ENCODE peak calls at places on chromosomes 5 and 9, in eight cellular contexts. M is fibroblast of pulmonary artery, V is pancreas, E is left ventricle myocardium inferior, R is choroid plexus epithelial cell, Q is psoas muscle, Z is brain microvascular endothelial cell, A is fibroblast of villous mesenchyme. O is an unnamed sample.
A peak's percentile ranks its signal among the peaks of the same experiment; 100 is the strongest.

GRCh38 chr9:20208951-20209350 is 413.3 kb downstream of the MLLT3 start:
- DNase-seq in M (no peak), V (no peak), E (no peak), R (no peak), Q (no peak), Z (no peak), A (peak; percentile 18), O (no peak)

GRCh38 chr9:33233659-33234335 is 6.2 kb upstream of the SPINK4 start:
- DNase-seq in M (peak; percentile 90), V (peak; percentile 93), E (no peak), R (peak; percentile 87), Q (no peak), Z (peak; percentile 91), A (peak; percentile 89), O (no peak)

GRCh38 chr9:7490317-7491108 is 309.1 kb downstream of the DMAC1 start:
- DNase-seq in M (no peak), V (no peak), E (no peak), R (no peak), Q (no peak), Z (no peak), A (no peak), O (no peak)

GRCh38 chr5:72106922-72107873 is at the start of gene MAP1B:
- DNase-seq in M (peak; percentile 74), V (peak; percentile 33), E (peak; percentile 64), R (peak; percentile 64), Q (peak; percentile 77), Z (peak; percentile 45), A (peak; percentile 60), O (peak; percentile 40)

GRCh38 chr5:7763621-7764072 is 87.3 kb downstream of the CFAP90 start:
- DNase-seq in M (no peak), V (peak; percentile 33), E (no peak), R (no peak), Q (peak; percentile 91), Z (no peak), A (no peak), O (no peak)

GRCh38 chr5:39775458-39776365 is 350.9 kb upstream of the DAB2 start:
- DNase-seq in M (peak; percentile 95), V (no peak), E (no peak), R (peak; percentile 94), Q (no peak), Z (peak; percentile 78), A (peak; percentile 69), O (no peak)

GRCh38 chr5:138461343-138462125 is 3.7 kb upstream of the EGR1 start:
- DNase-seq in M (peak; percentile 83), V (no peak), E (no peak), R (peak; percentile 72), Q (peak; percentile 44), Z (peak; percentile 76), A (peak; percentile 71), O (no peak)

GRCh38 chr5:73312146-73312871 is 136.3 kb downstream of the FOXD1 start:
- DNase-seq in M (peak; percentile 89), V (no peak), E (no peak), R (peak; percentile 98), Q (no peak), Z (peak; percentile 98), A (peak; percentile 78), O (no peak)

GRCh38 chr9:128139621-128140020 is 9.6 kb upstream of the LCN2 start:
- DNase-seq in M (no peak), V (peak; percentile 9), E (no peak), R (no peak), Q (peak; percentile 8), Z (no peak), A (no peak), O (no peak)

GRCh38 chr9:93299418-93300174 is 115.7 kb downstream of the WNK2 start:
- DNase-seq in M (no peak), V (peak; percentile 41), E (no peak), R (no peak), Q (no peak), Z (no peak), A (no peak), O (no peak)

GRCh38 chr9:76453785-76454184 is 5.2 kb upstream of the GCNT1 start:
- DNase-seq in M (peak; percentile 88), V (no peak), E (no peak), R (peak; percentile 89), Q (no peak), Z (peak; percentile 26), A (peak; percentile 86), O (no peak)

GRCh38 chr9:14616188-14616982 is 76.8 kb downstream of the ZDHHC21 start:
- DNase-seq in M (peak; percentile 86), V (no peak), E (no peak), R (peak; percentile 88), Q (no peak), Z (peak; percentile 9), A (peak; percentile 75), O (no peak)

GRCh38 chr5:72032769-72033168 is 74.5 kb upstream of the MAP1B start:
- DNase-seq in M (no peak), V (no peak), E (no peak), R (no peak), Q (no peak), Z (no peak), A (no peak), O (no peak)

GRCh38 chr5:138064526-138064925 is 19.3 kb upstream of the WNT8A start:
- DNase-seq in M (peak; percentile 23), V (no peak), E (no peak), R (peak; percentile 36), Q (no peak), Z (no peak), A (no peak), O (no peak)

GRCh38 chr9:95268681-95269080 is 48.8 kb downstream of the FANCC start:
- DNase-seq in M (peak; percentile 52), V (peak; percentile 60), E (no peak), R (peak; percentile 65), Q (no peak), Z (peak; percentile 22), A (peak; percentile 50), O (no peak)

GRCh38 chr5:91381774-91382492 is 1.2 kb downstream of the ARRDC3 start:
- DNase-seq in M (peak; percentile 92), V (peak; percentile 70), E (peak; percentile 58), R (peak; percentile 94), Q (peak; percentile 81), Z (peak; percentile 86), A (peak; percentile 86), O (peak; percentile 56)

GRCh38 chr5:2810644-2811043 is 59.2 kb upstream of the IRX2 start:
- DNase-seq in M (no peak), V (no peak), E (no peak), R (no peak), Q (no peak), Z (no peak), A (no peak), O (no peak)

GRCh38 chr5:139647406-139648204 is 544 bp upstream of the CXXC5 start:
- DNase-seq in M (no peak), V (peak; percentile 54), E (peak; percentile 11), R (no peak), Q (peak; percentile 28), Z (no peak), A (no peak), O (no peak)

GRCh38 chr5:170267431-170268152 is 30.0 kb downstream of the LCP2 start:
- DNase-seq in M (peak; percentile 80), V (peak; percentile 64), E (peak; percentile 69), R (peak; percentile 92), Q (peak; percentile 81), Z (peak; percentile 69), A (peak; percentile 69), O (peak; percentile 85)

GRCh38 chr5:10452768-10453331 is 11.2 kb downstream of the ROPN1L start:
- DNase-seq in M (peak; percentile 94), V (no peak), E (no peak), R (peak; percentile 95), Q (no peak), Z (peak; percentile 74), A (peak; percentile 93), O (peak; percentile 82)

GRCh38 chr5:97142521-97143254 is at the start of gene LIX1:
- DNase-seq in M (peak; percentile 51), V (no peak), E (no peak), R (peak; percentile 72), Q (no peak), Z (peak; percentile 47), A (peak; percentile 48), O (peak; percentile 48)

GRCh38 chr5:138720840-138721239 is 32.4 kb upstream of the CTNNA1 start:
- DNase-seq in M (no peak), V (no peak), E (no peak), R (no peak), Q (no peak), Z (no peak), A (no peak), O (no peak)

GRCh38 chr5:168706655-168707069 is 127.5 kb upstream of the PANK3 start:
- DNase-seq in M (peak; percentile 56), V (no peak), E (no peak), R (peak; percentile 64), Q (no peak), Z (peak; percentile 39), A (peak; percentile 41), O (no peak)

GRCh38 chr9:134753191-134753590 is 111.6 kb downstream of the COL5A1 start:
- DNase-seq in M (no peak), V (no peak), E (no peak), R (no peak), Q (no peak), Z (no peak), A (no peak), O (no peak)

GRCh38 chr9:134750450-134751155 is 109.0 kb downstream of the COL5A1 start:
- DNase-seq in M (no peak), V (no peak), E (no peak), R (no peak), Q (no peak), Z (no peak), A (no peak), O (no peak)

GRCh38 chr9:134751630-134752029 is 110.0 kb downstream of the COL5A1 start:
- DNase-seq in M (no peak), V (no peak), E (no peak), R (no peak), Q (no peak), Z (no peak), A (no peak), O (no peak)

GRCh38 chr9:134755221-134755907 is 113.8 kb downstream of the COL5A1 start:
- DNase-seq in M (no peak), V (no peak), E (no peak), R (no peak), Q (no peak), Z (no peak), A (no peak), O (no peak)

GRCh38 chr9:134752476-134752875 is 110.9 kb downstream of the COL5A1 start:
- DNase-seq in M (no peak), V (no peak), E (no peak), R (no peak), Q (no peak), Z (no peak), A (no peak), O (no peak)
- TF ChIP-seq CTCF in M (no peak), V (no peak), E (no peak), R (no peak), Q (no peak), Z (no peak), A (no peak), O (no peak)

GRCh38 chr5:150256416-150257064 is 33.0 kb downstream of the CAMK2A start:
- DNase-seq in M (no peak), V (no peak), E (no peak), R (no peak), Q (no peak), Z (no peak), A (no peak), O (no peak)
- TF ChIP-seq CTCF in M (no peak), V (no peak), E (no peak), R (peak; percentile 12), Q (peak; percentile 17), Z (peak; percentile 36), A (peak; percentile 14), O (no peak)

GRCh38 chr9:71683598-71684235 is 84.6 kb downstream of the CEMIP2 start:
- DNase-seq in M (peak; percentile 37), V (no peak), E (no peak), R (peak; percentile 69), Q (no peak), Z (peak; percentile 31), A (peak; percentile 84), O (no peak)
- TF ChIP-seq CTCF in M (peak; percentile 33), V (no peak), E (peak; percentile 24), R (peak; percentile 58), Q (no peak), Z (peak; percentile 80), A (peak; percentile 47), O (no peak)

GRCh38 chr5:109688999-109689739 is 558 bp upstream of the MAN2A1 start:
- DNase-seq in M (peak; percentile 90), V (peak; percentile 90), E (peak; percentile 89), R (peak; percentile 92), Q (peak; percentile 93), Z (peak; percentile 61), A (peak; percentile 88), O (peak; percentile 93)
- TF ChIP-seq CTCF in M (no peak), V (no peak), E (no peak), R (peak; percentile 18), Q (peak; percentile 11), Z (no peak), A (no peak), O (no peak)